ENCODE peak calls at places on chromosomes 13 and 19, in five cellular contexts. G is heart right ventricle, A is gastrocnemius medialis, O is stomach, V is SJSA1. X is an unnamed sample.

GRCh38 chr13:41268764-41269163 is 5.4 kb upstream of the MTRF1 start:
- DNase-seq in G (no peak), A (no peak), O (no peak), V (no peak), X (no peak)

GRCh38 chr19:38663957-38664502 is 16.6 kb downstream of the ACTN4 start:
- DNase-seq in G (peak; percentile 69), A (peak; percentile 80), O (no peak), V (peak; percentile 89), X (peak; percentile 46)

GRCh38 chr13:81406022-81406421 is 1065.1 kb upstream of the SPRY2 start:
- DNase-seq in G (no peak), A (no peak), O (no peak), V (no peak), X (no peak)

GRCh38 chr19:33234736-33235135 is 9.1 kb upstream of the SLC7A10 start:
- DNase-seq in G (no peak), A (no peak), O (no peak), V (no peak), X (no peak)

GRCh38 chr13:113220877-113221276 is 11.5 kb downstream of the CUL4A start:
- DNase-seq in G (peak; percentile 44), A (no peak), O (no peak), V (peak; percentile 55), X (peak; percentile 70)

GRCh38 chr19:43504426-43505185 is at the start of gene PHLDB3:
- DNase-seq in G (peak; percentile 46), A (no peak), O (peak; percentile 50), V (no peak), X (peak; percentile 81)

GRCh38 chr13:89751537-89751936 is 1596.0 kb upstream of the MIR17HG start:
- DNase-seq in G (no peak), A (no peak), O (no peak), V (no peak), X (no peak)

GRCh38 chr13:27789495-27790303 is 2.6 kb upstream of the GSX1 start:
- DNase-seq in G (no peak), A (no peak), O (no peak), V (no peak), X (peak; percentile 81)

GRCh38 chr13:26575244-26575643 is 17.8 kb downstream of the WASF3 start:
- DNase-seq in G (no peak), A (no peak), O (no peak), V (no peak), X (no peak)

GRCh38 chr13:50285283-50285682 is 270.0 kb downstream of the KCNRG start:
- DNase-seq in G (no peak), A (no peak), O (no peak), V (no peak), X (no peak)

GRCh38 chr19:45524575-45525129 is 17.4 kb downstream of the VASP start:
- DNase-seq in G (peak; percentile 44), A (no peak), O (no peak), V (no peak), X (no peak)

GRCh38 chr19:49861127-49861526 is 6.2 kb downstream of the PNKP start:
- DNase-seq in G (peak; percentile 48), A (no peak), O (peak; percentile 78), V (no peak), X (peak; percentile 82)

GRCh38 chr19:47005164-47005641 is 14.4 kb upstream of the NPAS1 start:
- DNase-seq in G (no peak), A (no peak), O (no peak), V (peak; percentile 43), X (peak; percentile 81)

GRCh38 chr19:33400856-33401682 is 27.6 kb downstream of the CEBPG start:
- DNase-seq in G (no peak), A (no peak), O (no peak), V (no peak), X (peak; percentile 54)

DNA sequence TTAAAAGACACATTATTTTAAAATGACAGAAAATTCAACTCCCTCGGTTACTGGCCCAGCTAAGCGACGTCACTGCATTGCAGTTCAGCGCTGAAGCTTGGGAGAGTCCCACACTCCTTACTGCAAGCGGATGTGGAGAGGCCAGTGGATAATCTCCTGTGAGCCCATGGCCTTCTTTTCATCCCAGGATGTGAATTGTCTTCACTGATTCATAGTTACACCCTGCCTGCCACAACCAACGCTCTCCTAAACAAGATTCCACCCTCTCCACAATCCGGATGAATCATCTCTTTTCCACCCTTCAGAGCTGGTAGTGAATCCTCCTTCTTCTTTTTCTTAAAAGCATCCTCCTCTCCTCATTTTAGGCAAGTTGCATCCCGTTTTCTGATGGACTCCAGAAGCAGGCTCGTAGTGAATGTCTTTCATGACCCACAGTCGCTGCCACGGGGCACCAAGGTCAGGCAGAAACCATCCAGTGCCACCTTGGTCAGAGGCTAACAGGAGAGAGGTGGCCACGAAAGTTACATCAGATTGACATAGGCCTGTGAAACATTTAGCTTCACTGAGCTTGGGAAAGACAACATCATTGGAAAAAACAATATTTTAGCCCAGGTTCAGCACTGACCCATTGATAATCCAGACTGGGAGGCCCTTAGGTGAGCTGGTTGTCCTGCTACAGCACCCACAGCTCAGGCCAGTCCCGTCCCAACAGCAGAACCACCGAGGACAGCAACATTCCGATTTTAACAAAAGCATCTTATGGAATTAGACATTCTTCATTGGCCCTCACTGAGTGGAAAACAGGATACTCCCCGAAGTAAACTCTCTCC is 2.0 kb downstream of the GJB2 start:
- DNase-seq in G (no peak), A (no peak), O (no peak), V (peak; percentile 65), X (no peak)
- H3K27me3 ChIP-seq in G (peaks cover 45% of the 10 kb centered on the region), A (peaks cover 52% of the 10 kb centered on the region), O (peaks cover 13% of the 10 kb centered on the region), V (peaks cover 37% of the 10 kb centered on the region), X (peaks cover 68% of the 10 kb centered on the region)

DNA sequence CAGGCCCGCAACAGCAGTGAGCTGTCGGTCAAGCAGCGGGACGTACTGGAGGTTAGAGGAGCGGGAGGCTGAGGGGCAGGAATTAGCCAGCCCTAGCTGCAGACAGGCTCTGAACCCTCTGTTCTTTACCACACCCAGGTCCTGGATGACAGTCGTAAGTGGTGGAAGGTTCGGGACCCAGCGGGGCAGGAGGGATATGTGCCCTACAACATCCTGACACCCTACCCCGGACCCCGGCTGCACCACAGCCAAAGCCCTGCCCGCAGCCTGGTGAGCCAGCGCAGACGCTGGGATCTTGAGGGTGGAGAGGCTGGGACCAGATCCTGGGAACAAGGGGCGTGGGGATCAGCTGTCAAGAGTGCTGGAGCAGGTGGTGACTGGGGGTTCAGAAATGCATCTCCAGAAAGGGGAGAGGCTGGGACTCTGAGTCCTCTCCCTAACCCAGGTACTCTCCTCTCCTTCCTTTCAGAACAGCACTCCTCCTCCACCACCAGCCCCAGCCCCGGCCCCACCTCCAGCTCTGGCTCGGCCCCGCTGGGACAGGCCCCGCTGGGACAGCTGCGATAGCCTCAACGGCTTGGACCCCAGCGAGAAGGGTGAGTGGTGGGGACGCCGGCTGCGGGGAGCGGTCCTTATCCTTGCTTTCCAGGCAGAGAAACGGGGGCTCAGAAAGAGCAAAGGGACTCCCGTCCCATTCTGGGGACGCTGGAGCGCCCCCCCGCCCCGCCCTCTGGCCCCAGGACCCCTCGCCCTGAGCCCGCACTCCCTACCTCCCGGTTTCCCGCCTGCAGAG is 10.4 kb downstream of the EPS8L1 start:
- DNase-seq in G (no peak), A (no peak), O (no peak), V (no peak), X (peak; percentile 83)
- H3K4me3 ChIP-seq in G (peak overlapping the region; percentile 60), A (peak overlapping the region; percentile 52), O (peak overlapping the region; percentile 47), V (peak overlapping the region; percentile 41), X (peak overlapping the region; percentile 52)

GRCh38 chr19:5494780-5495179 is 39.6 kb downstream of the ZNRF4 start:
- DNase-seq in G (no peak), A (no peak), O (no peak), V (no peak), X (peak; percentile 47)

GRCh38 chr19:5495792-5496191 is 40.6 kb downstream of the ZNRF4 start:
- DNase-seq in G (no peak), A (no peak), O (no peak), V (no peak), X (no peak)

GRCh38 chr19:5492281-5492812 is 37.1 kb downstream of the ZNRF4 start:
- DNase-seq in G (no peak), A (no peak), O (no peak), V (no peak), X (no peak)

GRCh38 chr19:5491565-5491964 is 36.3 kb downstream of the ZNRF4 start:
- DNase-seq in G (no peak), A (no peak), O (no peak), V (no peak), X (no peak)

GRCh38 chr19:5492813-5493409 is 37.7 kb downstream of the ZNRF4 start:
- DNase-seq in G (no peak), A (no peak), O (no peak), V (no peak), X (peak; percentile 69)
- H3K27me3 ChIP-seq in G (peaks cover 82% of the 10 kb centered on the region), A (peaks cover 37% of the 10 kb centered on the region), O (no peaks in the 10 kb centered on the region), V (peaks cover 41% of the 10 kb centered on the region), X (peaks cover 36% of the 10 kb centered on the region)

GRCh38 chr13:21641629-21642028 is 29.2 kb upstream of the FGF9 start:
- DNase-seq in G (no peak), A (no peak), O (no peak), V (no peak), X (no peak)
- H3K4me3 ChIP-seq in G (no peak overlapping the region), A (no peak overlapping the region), O (no peak overlapping the region), V (no peak overlapping the region), X (no peak overlapping the region)

GRCh38 chr19:1318678-1319471 is 33.2 kb downstream of the EFNA2 start:
- DNase-seq in G (no peak), A (no peak), O (no peak), V (no peak), X (peak; percentile 83)
- H3K27me3 ChIP-seq in G (peaks cover 76% of the 10 kb centered on the region), A (peaks cover 34% of the 10 kb centered on the region), O (no peaks in the 10 kb centered on the region), V (peaks cover 37% of the 10 kb centered on the region), X (peaks cover 7% of the 10 kb centered on the region)

GRCh38 chr19:48501446-48501960 is 10.1 kb downstream of the LMTK3 start:
- DNase-seq in G (no peak), A (no peak), O (peak; percentile 70), V (no peak), X (peak; percentile 96)
- H3K4me3 ChIP-seq in G (no peak overlapping the region), A (no peak overlapping the region), O (peak overlapping the region; percentile 28), V (no peak overlapping the region), X (peak overlapping the region; percentile 53)

GRCh38 chr19:51277112-51277511 is 26.2 kb downstream of the SIGLECL1 start:
- DNase-seq in G (no peak), A (no peak), O (no peak), V (no peak), X (no peak)

DNA sequence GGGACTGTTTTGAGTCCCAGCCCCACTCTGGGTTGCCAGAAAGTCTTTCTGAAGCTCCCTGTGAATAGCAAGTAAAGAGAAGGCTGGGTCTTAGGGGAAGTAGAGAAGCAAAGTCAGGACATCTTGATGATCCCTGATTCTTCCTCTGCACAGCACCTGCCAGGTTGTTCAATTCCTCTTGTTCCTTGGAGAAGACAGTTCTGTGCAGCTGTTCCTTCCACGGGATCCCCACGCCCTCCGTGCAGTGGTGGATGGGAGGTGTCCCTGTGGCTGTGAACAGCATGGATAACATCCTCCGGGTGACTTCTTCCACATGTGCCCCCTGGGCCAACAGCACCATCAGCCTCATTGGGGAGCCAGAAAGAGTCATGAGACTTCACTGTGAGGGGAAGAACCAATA is 29.1 kb upstream of the IGLON5 start:
- DNase-seq in G (no peak), A (no peak), O (no peak), V (no peak), X (no peak)
- H3K27me3 ChIP-seq in G (peaks cover 29% of the 10 kb centered on the region), A (no peaks in the 10 kb centered on the region), O (no peaks in the 10 kb centered on the region), V (peaks cover 3% of the 10 kb centered on the region), X (no peaks in the 10 kb centered on the region)